ENCODE peak calls at places on chromosomes 4 and X, in four cellular contexts. C is ovary, A is HFF-Myc, L is fibroblast of pulmonary artery. P is an unnamed sample.

GRCh38 chr4:173125216-173125812 is 43.3 kb upstream of the GALNT7 start:
- DNase-seq in C (no peak), A (no peak), L (no peak), P (no peak)

GRCh38 chr4:8703401-8703696 is 110.8 kb downstream of the CPZ start:
- DNase-seq in C (no peak), L (no peak), A (no peak), P (peak)

GRCh38 chr4:158625544-158625943 is 46.1 kb downstream of the C4orf46 start:
- DNase-seq in C (no peak), A (no peak), L (no peak), P (no peak)

GRCh38 chrX:136752796-136753195 is 27.9 kb downstream of the ARHGEF6 start:
- DNase-seq in A (no peak), C (no peak), L (no peak), P (no peak)

GRCh38 chr4:26866203-26866602 is 5.6 kb downstream of the STIM2 start:
- DNase-seq in L (no peak), A (no peak), C (no peak), P (no peak)

GRCh38 chrX:14409341-14409740 is 120.0 kb upstream of the GLRA2 start:
- DNase-seq in L (peak), C (no peak), A (peak), P (no peak)

GRCh38 chr4:156830356-156830755 is 141.2 kb downstream of the PDGFC start:
- DNase-seq in C (no peak), A (peak), L (peak), P (no peak)

GRCh38 chr4:162061214-162061613 is 102.6 kb downstream of the FSTL5 start:
- DNase-seq in A (no peak), C (no peak), L (no peak), P (no peak)

GRCh38 chr4:42712854-42713253 is 55.9 kb upstream of the ATP8A1 start:
- DNase-seq in L (no peak), C (no peak), A (no peak), P (no peak)

GRCh38 chr4:108113229-108113628 is 55.5 kb downstream of the LEF1 start:
- DNase-seq in C (no peak), L (no peak), A (no peak), P (no peak)

GRCh38 chr4:79083406-79084010 is 144.3 kb upstream of the PAQR3 start:
- DNase-seq in A (no peak), C (no peak), L (no peak), P (no peak)

GRCh38 chr4:79087091-79087490 is 147.9 kb upstream of the PAQR3 start:
- DNase-seq in C (no peak), L (no peak), A (no peak), P (no peak)

GRCh38 chr4:79081973-79082372 is 142.7 kb upstream of the PAQR3 start:
- DNase-seq in L (no peak), A (no peak), C (no peak), P (no peak)

GRCh38 chr4:79078339-79078738 is 139.1 kb upstream of the PAQR3 start:
- DNase-seq in A (no peak), C (no peak), L (no peak), P (no peak)

DNA sequence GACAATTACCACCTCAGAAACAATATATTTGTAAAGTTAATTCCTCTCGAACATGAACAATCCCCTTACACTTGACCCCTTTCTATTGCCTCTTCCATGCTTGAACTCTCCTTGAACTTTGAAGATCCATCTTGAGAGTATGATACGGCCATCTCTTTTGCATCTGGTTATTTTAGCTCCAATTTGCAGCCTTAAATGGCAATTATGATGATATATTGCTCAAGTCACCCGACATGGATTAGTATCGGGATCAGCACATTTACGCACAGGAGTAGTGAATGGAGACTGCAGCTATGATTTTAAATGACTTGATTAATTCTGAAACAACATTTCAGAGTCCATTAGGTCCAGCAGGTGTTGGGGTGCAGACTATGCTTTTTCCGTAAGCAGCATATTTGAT is 143.8 kb upstream of the PAQR3 start:
- DNase-seq in A (no peak), L (no peak), C (no peak), P (no peak)
- H3K4me3 ChIP-seq in A (no peak), L (no peak), C (no peak), P (no peak)

DNA sequence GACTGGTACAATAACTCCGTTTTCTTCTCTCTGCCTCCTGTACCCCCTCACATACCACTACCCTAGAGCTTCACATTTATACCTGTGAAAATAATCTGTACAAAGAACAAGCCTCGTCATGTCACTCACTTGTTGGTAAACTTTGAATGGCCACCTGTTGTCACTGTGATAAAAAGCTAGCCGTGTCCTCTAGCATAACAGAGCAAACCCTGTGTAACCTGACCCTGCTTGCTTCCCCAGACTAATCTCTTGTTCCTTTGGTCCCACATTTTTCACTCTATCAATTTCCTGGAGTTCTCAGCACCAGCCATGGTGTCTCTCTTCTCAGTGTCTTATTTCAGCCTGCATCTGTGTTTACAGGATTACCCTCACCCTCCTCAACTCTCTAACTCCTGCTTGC is 1475.9 kb upstream of the TENM3 start:
- DNase-seq in C (no peak), L (no peak), A (no peak), P (no peak)
- H3K4me3 ChIP-seq in C (no peak), L (no peak), A (no peak), P (no peak)

DNA sequence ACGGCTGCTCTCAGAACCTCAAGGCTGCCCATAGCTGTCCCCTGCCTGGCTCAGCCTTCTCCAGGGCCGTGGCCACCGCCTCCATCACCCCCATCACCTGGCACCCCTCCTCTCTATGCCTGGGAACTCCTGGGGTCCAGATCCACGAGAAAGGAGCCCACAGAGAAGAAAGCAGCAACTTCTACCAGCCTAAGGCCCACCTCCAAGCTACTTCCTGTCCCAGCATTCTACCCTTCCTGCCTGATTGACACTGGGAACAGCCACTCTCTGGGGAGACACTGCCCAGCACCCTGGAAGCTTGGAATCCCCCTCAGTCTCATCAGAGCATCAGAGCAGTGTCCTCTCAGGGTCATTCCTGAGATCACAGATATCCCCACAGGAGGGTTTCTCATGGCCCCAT is 36.9 kb upstream of the PROM1 start:
- DNase-seq in C (no peak), L (no peak), A (no peak), P (no peak)
- H3K4me3 ChIP-seq in C (no peak), L (no peak), A (no peak), P (no peak)

GRCh38 chrX:3713225-3713936 is at the start of gene PRKX:
- DNase-seq in C (peak), A (no peak), L (peak), P (peak)

GRCh38 chrX:3713937-3714434 is 537 bp upstream of the PRKX start:
- DNase-seq in L (no peak), C (no peak), A (no peak), P (no peak)

GRCh38 chrX:3712080-3712869 is 1.2 kb downstream of the PRKX start:
- DNase-seq in L (peak), C (peak), A (no peak), P (no peak)

GRCh38 chrX:3712870-3713224 is 602 bp downstream of the PRKX start:
- DNase-seq in C (no peak), A (no peak), L (no peak), P (no peak)

DNA sequence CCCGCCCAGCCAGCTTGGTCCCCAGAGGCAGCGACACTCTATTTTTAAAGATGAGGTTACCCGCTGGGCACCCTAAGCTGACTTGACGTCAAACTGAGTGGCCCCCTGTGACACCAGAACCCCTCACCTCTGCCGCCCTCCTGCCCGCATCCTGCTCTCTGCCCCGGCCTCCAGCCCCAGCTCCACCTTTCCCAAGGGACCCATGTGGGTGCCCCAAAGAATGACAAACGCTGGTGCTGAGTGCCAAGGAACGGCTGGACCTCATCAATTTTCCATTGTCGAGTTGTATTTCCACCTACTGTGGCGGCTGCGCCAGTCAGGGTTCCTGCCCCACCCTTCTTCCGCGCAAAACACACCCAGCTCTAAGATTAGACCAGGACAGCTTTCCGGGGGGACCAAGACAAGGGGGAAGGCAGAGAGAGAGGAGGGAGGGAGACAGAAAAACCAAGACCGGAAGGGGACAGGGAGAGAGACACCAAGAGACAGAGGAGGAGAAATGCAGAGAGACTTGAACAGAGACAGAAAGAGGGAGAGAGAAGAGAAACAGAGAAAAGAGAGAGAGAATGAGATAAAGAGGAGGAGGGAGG is 2.0 kb downstream of the PRKX start:
- DNase-seq in C (no peak), L (no peak), A (no peak), P (no peak)
- H3K4me3 ChIP-seq in C (no peak), L (peak), A (peak), P (peak)

GRCh38 chrX:40245411-40246140 is 147.8 kb upstream of the BCOR start:
- DNase-seq in A (no peak), C (peak), L (peak), P (no peak)
- H3K4me3 ChIP-seq in A (no peak), C (no peak), L (peak), P (no peak)

GRCh38 chr4:185817403-185817818 is 5.4 kb upstream of the SORBS2 start:
- DNase-seq in L (no peak), A (no peak), C (no peak), P (no peak)

GRCh38 chr4:185810746-185811508 is 1.1 kb downstream of the SORBS2 start:
- DNase-seq in C (no peak), A (no peak), L (no peak), P (no peak)

GRCh38 chr4:185809517-185810071 is 2.4 kb downstream of the SORBS2 start:
- DNase-seq in L (no peak), A (no peak), C (no peak), P (no peak)

GRCh38 chr4:185813133-185813532 is 1.1 kb upstream of the SORBS2 start:
- DNase-seq in C (no peak), A (no peak), L (no peak), P (no peak)

DNA sequence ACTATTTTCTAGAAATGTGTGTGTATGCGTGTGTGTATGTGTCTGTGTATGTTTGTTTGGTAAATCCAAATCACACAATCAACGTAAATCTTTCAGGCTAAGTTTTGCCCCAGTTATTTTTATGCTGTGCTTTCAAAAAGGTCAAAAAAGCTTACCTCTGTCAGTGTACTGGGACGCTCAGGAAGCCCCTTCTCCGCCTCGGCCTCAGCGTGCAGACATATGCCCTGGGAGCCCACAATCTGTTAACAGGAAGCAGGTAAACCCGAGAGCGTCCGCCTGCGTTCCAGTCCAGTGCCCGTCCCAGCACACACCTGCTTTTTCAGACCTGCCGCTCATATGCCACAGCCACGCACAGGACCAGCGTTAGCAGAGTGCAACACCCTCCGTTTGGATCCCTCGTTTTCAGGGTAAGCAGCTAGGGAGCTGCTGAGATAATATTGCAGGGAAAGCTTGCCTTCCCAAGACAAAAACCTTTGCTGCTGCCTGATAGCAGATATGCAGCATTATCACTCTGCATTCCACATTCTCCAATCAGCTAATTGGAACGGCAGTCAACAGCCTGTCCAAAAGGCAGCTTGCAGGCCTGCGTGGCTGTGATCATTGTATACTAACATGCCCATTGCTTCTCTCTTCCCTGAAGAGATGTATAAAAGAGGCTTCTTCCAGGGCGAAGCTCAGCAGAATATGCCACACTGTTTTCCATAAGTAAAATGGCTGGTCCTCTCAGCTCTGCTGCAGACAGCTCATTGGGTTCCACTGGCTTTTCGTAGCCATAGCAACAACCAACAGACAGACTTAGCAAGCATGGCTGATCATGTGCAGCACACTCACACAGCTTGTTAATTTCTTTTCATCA is at the start of gene SORBS2:
- DNase-seq in L (peak), A (no peak), C (no peak), P (no peak)
- H3K4me3 ChIP-seq in L (peak), A (no peak), C (peak), P (peak)

GRCh38 chr4:121822047-121822446 is 1.6 kb downstream of the CCNA2 start:
- DNase-seq in L (no peak), A (no peak), C (no peak), P (no peak)
- H3K4me3 ChIP-seq in L (peak), A (peak), C (no peak), P (no peak)

GRCh38 chr4:36884151-36884550 is 360.4 kb upstream of the NWD2 start:
- DNase-seq in L (no peak), C (no peak), A (no peak), P (no peak)
- H3K4me3 ChIP-seq in L (no peak), C (no peak), A (no peak), P (no peak)

P was measured in dorsolateral prefrontal cortex.